ENCODE peak calls at places on chromosomes 2 and 18, in four cellular contexts. One of them, this sample, is unnamed.

GRCh38 chr18:44680271-44681038 is at the start of gene SETBP1:
- DNase-seq in AG09309: peak; percentile 20
- DNase-seq in caudate nucleus: peak; percentile 31
- DNase-seq in sciatic nerve: peak; percentile 77
- DNase-seq in this sample: peak; percentile 13

GRCh38 chr2:84841577-84841976 is 39.3 kb downstream of the TRABD2A start:
- DNase-seq in AG09309: no peak
- DNase-seq in caudate nucleus: no peak
- DNase-seq in sciatic nerve: no peak
- DNase-seq in this sample: no peak

GRCh38 chr2:15031745-15032240 is 399.3 kb downstream of the LRATD1 start:
- DNase-seq in AG09309: no peak
- DNase-seq in caudate nucleus: no peak
- DNase-seq in sciatic nerve: no peak
- DNase-seq in this sample: no peak

GRCh38 chr2:164782323-164782722 is 59.3 kb downstream of the COBLL1 start:
- DNase-seq in AG09309: peak; percentile 89
- DNase-seq in caudate nucleus: no peak
- DNase-seq in sciatic nerve: no peak
- DNase-seq in this sample: no peak

GRCh38 chr18:26549486-26550435 is 1.4 kb upstream of the KCTD1 start:
- DNase-seq in AG09309: peak; percentile 21
- DNase-seq in caudate nucleus: peak; percentile 52
- DNase-seq in sciatic nerve: peak; percentile 85
- DNase-seq in this sample: peak; percentile 27

GRCh38 chr2:148000095-148000494 is 20.4 kb downstream of the ORC4 start:
- DNase-seq in AG09309: no peak
- DNase-seq in caudate nucleus: no peak
- DNase-seq in sciatic nerve: no peak
- DNase-seq in this sample: no peak

GRCh38 chr2:43745457-43745856 is 28.4 kb upstream of the DYNC2LI1 start:
- DNase-seq in AG09309: no peak
- DNase-seq in caudate nucleus: no peak
- DNase-seq in sciatic nerve: no peak
- DNase-seq in this sample: no peak

GRCh38 chr2:42659601-42660000 is 91.2 kb downstream of the MTA3 start:
- DNase-seq in AG09309: no peak
- DNase-seq in caudate nucleus: no peak
- DNase-seq in sciatic nerve: no peak
- DNase-seq in this sample: no peak